ENCODE peak calls at places on chromosomes 6 and 20, in seven cellular contexts. S is HCT116, Y is AG04449, L is adrenal gland, R is HepG2, B is astrocyte of the spinal cord, W is uterus. A is an unnamed sample.

GRCh38 chr20:16028923-16029322 is 544.3 kb downstream of the KIF16B start:
- DNase-seq in W (no peak), B (no peak), S (no peak), R (no peak), L (no peak), Y (no peak), A (no peak)

GRCh38 chr6:55473722-55474121 is 105.3 kb downstream of the HMGCLL1 start:
- DNase-seq in R (no peak), B (no peak), W (no peak), Y (no peak), L (no peak), S (no peak), A (no peak)

GRCh38 chr20:47334022-47334551 is 22.4 kb downstream of the ZMYND8 start:
- DNase-seq in L (peak; percentile 52), B (peak; percentile 96), S (no peak), W (no peak), R (peak; percentile 99), Y (peak; percentile 88), A (peak; percentile 99)

GRCh38 chr6:32752580-32752979 is 10.8 kb downstream of the HLA-DQB2 start:
- DNase-seq in S (peak; percentile 37), W (no peak), R (no peak), L (no peak), B (no peak), Y (no peak), A (no peak)

GRCh38 chr6:134846031-134846430 is 103.9 kb downstream of the ALDH8A1 start:
- DNase-seq in W (no peak), L (no peak), Y (no peak), S (no peak), B (no peak), R (no peak), A (no peak)

GRCh38 chr6:34916348-34916967 is 27.4 kb downstream of the ANKS1A start:
- DNase-seq in W (no peak), B (no peak), S (no peak), Y (no peak), R (no peak), L (no peak), A (no peak)

GRCh38 chr6:17269840-17270239 is 11.3 kb upstream of the RBM24 start:
- DNase-seq in Y (peak; percentile 62), S (no peak), R (no peak), W (no peak), B (peak; percentile 15), L (no peak), A (no peak)

GRCh38 chr6:137697267-137697938 is 169.7 kb upstream of the TNFAIP3 start:
- DNase-seq in W (no peak), B (peak; percentile 42), S (no peak), Y (peak; percentile 12), L (no peak), R (peak; percentile 94), A (peak; percentile 75)

GRCh38 chr6:21967282-21967681 is 329.6 kb downstream of the PRL start:
- DNase-seq in W (no peak), L (no peak), B (no peak), S (no peak), R (no peak), Y (no peak), A (no peak)

GRCh38 chr6:147774856-147775255 is 266.4 kb downstream of the SAMD5 start:
- DNase-seq in S (no peak), L (no peak), B (no peak), W (no peak), Y (no peak), R (peak; percentile 20), A (no peak)

GRCh38 chr6:25392372-25392771 is 113.2 kb downstream of the CARMIL1 start:
- DNase-seq in L (no peak), B (no peak), W (no peak), S (no peak), R (no peak), Y (no peak), A (peak; percentile 40)

GRCh38 chr6:117840541-117840983 is 66.5 kb upstream of the SLC35F1 start:
- DNase-seq in B (peak; percentile 76), L (no peak), S (peak; percentile 68), Y (no peak), W (no peak), R (peak; percentile 68), A (peak; percentile 66)

GRCh38 chr6:46932941-46933340 is 11.2 kb upstream of the ADGRF5 start:
- DNase-seq in S (no peak), L (no peak), R (no peak), W (no peak), Y (no peak), B (peak; percentile 35), A (peak; percentile 66)

GRCh38 chr20:58209652-58210397 is 18.6 kb downstream of the ANKRD60 start:
- DNase-seq in Y (no peak), R (peak; percentile 68), L (peak; percentile 63), S (peak; percentile 52), W (peak; percentile 85), B (peak; percentile 60), A (peak; percentile 75)

GRCh38 chr20:61185841-61186601 is 66.0 kb upstream of the CDH4 start:
- DNase-seq in R (no peak), S (no peak), W (no peak), B (peak; percentile 94), Y (peak; percentile 86), L (no peak), A (peak; percentile 96)

GRCh38 chr6:118665011-118665410 is 13.6 kb upstream of the CEP85L start:
- DNase-seq in Y (no peak), L (no peak), B (no peak), S (no peak), R (no peak), W (no peak), A (no peak)

GRCh38 chr6:53437557-53438202 is 88.9 kb upstream of the ELOVL5 start:
- DNase-seq in B (peak; percentile 86), R (peak; percentile 71), L (peak; percentile 40), W (no peak), Y (no peak), S (peak; percentile 67), A (peak; percentile 86)

GRCh38 chr20:40683221-40683893 is 5.7 kb downstream of the MAFB start:
- DNase-seq in S (no peak), W (no peak), Y (no peak), R (no peak), L (peak; percentile 52), B (peak; percentile 43), A (peak; percentile 19)

GRCh38 chr6:4403828-4404227 is 268.5 kb upstream of the ECI2 start:
- DNase-seq in B (no peak), Y (no peak), L (no peak), W (no peak), S (no peak), R (no peak), A (peak; percentile 50)

GRCh38 chr6:45724511-45724910 is 291.1 kb downstream of the CLIC5 start:
- DNase-seq in W (no peak), R (no peak), L (peak; percentile 52), Y (peak; percentile 69), S (peak; percentile 26), B (peak; percentile 80), A (peak; percentile 89)

GRCh38 chr6:71404145-71404966 is 115.7 kb downstream of the OGFRL1 start:
- DNase-seq in B (peak; percentile 85), L (no peak), S (peak; percentile 51), W (no peak), R (peak; percentile 79), Y (no peak), A (peak; percentile 94)

GRCh38 chr6:56652231-56652630 is 9.5 kb upstream of the DST start:
- DNase-seq in Y (no peak), W (no peak), R (peak; percentile 71), B (peak; percentile 47), S (no peak), L (no peak), A (peak; percentile 74)

GRCh38 chr6:72746276-72746675 is 124.4 kb downstream of the KCNQ5 start:
- DNase-seq in Y (no peak), B (peak; percentile 29), R (no peak), S (no peak), L (no peak), W (no peak), A (no peak)

GRCh38 chr6:85644374-85644762 is 1.7 kb upstream of the SYNCRIP start:
- DNase-seq in W (no peak), R (no peak), L (no peak), B (no peak), Y (no peak), S (no peak), A (no peak)

GRCh38 chr20:63360850-63361497 is at the start of gene CHRNA4:
- DNase-seq in W (no peak), S (no peak), Y (no peak), R (no peak), B (no peak), L (no peak), A (no peak)

GRCh38 chr6:165636015-165636414 is 27.0 kb downstream of the PDE10A start:
- DNase-seq in Y (no peak), L (no peak), W (no peak), S (no peak), R (no peak), B (peak; percentile 23), A (peak; percentile 55)

GRCh38 chr6:34300332-34300751 is 51.5 kb upstream of the SMIM29 start:
- DNase-seq in B (no peak), L (no peak), R (no peak), S (no peak), Y (no peak), W (no peak), A (no peak)

GRCh38 chr20:21139881-21140566 is 14.1 kb downstream of the KIZ start:
- DNase-seq in B (no peak), S (no peak), W (no peak), R (peak; percentile 84), L (no peak), Y (no peak), A (no peak)

DNA sequence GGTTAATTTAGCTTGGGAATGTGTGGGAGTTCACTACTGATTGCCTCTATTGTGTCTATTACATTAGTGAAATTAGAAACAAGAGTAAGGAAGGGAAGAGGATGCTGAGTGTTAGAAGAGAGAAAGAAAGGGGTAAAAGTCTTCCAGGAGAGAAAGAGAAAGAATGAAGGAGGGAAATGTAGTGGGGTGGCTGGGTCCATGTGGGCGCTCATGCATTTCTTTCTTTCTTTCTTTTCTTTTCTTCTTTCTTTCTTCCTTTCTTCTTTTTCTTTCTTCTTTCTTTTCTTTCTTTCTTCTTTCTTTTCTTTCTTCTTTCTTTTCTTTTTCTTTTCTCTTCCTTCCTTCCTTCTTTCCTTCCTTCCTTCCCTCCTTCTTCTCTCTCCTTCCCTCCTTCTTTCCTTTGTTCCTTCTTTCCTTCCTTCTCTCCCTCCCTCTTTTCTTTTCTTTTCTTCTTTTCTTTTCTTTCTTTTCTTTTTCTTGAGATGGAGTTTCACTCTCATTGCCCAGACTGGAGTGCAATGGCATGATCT is 16.2 kb upstream of the SALL4 start:
- DNase-seq in Y (no peak), R (no peak), B (no peak), W (no peak), L (no peak), S (no peak), A (no peak)
- TF ChIP-seq CTCF in Y (no peak), R (no peak), B (no peak), W (no peak), L (no peak), S (no peak), A (no peak)

GRCh38 chr20:35329435-35330139 is 37.4 kb upstream of the FAM83C start:
- DNase-seq in W (no peak), L (peak; percentile 23), R (peak; percentile 75), B (no peak), S (no peak), Y (no peak), A (peak; percentile 60)
- TF ChIP-seq CTCF in W (no peak), L (no peak), R (peak; percentile 85), B (peak; percentile 59), S (peak; percentile 83), Y (peak; percentile 32), A (peak; percentile 67)

GRCh38 chr6:28888097-28888496 is 35.7 kb downstream of the TRIM27 start:
- DNase-seq in W (no peak), R (no peak), L (no peak), B (no peak), Y (no peak), S (no peak), A (no peak)
- TF ChIP-seq CTCF in W (no peak), R (no peak), L (no peak), B (no peak), Y (no peak), S (no peak), A (no peak)

GRCh38 chr20:8860011-8860495 is 208.8 kb upstream of the PLCB4 start:
- DNase-seq in R (no peak), W (no peak), B (peak; percentile 88), L (no peak), Y (peak; percentile 92), S (no peak), A (peak; percentile 70)
- TF ChIP-seq CTCF in R (no peak), W (no peak), B (no peak), L (no peak), Y (no peak), S (no peak), A (no peak)